ENCODE peak calls at places on chromosome 13, in eight cellular contexts. H is heart right ventricle; Y is CD4-positive, CD25-positive, alpha-beta regulatory T cell; R is cardiac muscle cell; K is esophagus squamous epithelium; G is uterus; I is thyroid gland; T is transverse colon. V is an unnamed sample.

GRCh38 chr13:113472355-113473025 is 18.0 kb downstream of the DCUN1D2 start:
- DNase-seq in Y (no peak), G (no peak), R (no peak), I (no peak), K (no peak), H (no peak), T (no peak), V (no peak)

GRCh38 chr13:57787058-57787791 is 155.7 kb downstream of the PCDH17 start:
- DNase-seq in T (no peak), R (no peak), H (no peak), K (no peak), G (no peak), I (no peak), Y (no peak), V (no peak)

GRCh38 chr13:77415253-77416127 is 88.6 kb upstream of the MYCBP2 start:
- DNase-seq in R (no peak), K (no peak), G (no peak), H (no peak), I (no peak), T (no peak), Y (no peak), V (no peak)

GRCh38 chr13:78102121-78102677 is 183.6 kb upstream of the EDNRB start:
- DNase-seq in I (peak; percentile 22), R (peak; percentile 91), Y (no peak), T (peak; percentile 9), K (no peak), G (peak; percentile 39), H (peak; percentile 15), V (no peak)

GRCh38 chr13:100399455-100399854 is 189.1 kb downstream of the GGACT start:
- DNase-seq in T (no peak), Y (no peak), R (no peak), H (no peak), G (no peak), K (no peak), I (no peak), V (no peak)

GRCh38 chr13:77876176-77876575 is 42.5 kb downstream of the EDNRB start:
- DNase-seq in Y (no peak), R (no peak), K (no peak), T (no peak), I (no peak), H (no peak), G (no peak), V (no peak)

GRCh38 chr13:105063676-105064075 is 1471.8 kb downstream of the EFNB2 start:
- DNase-seq in I (no peak), Y (no peak), K (no peak), R (no peak), H (no peak), T (no peak), G (no peak), V (no peak)

GRCh38 chr13:46386996-46387851 is at the start of gene RUBCNL:
- DNase-seq in G (no peak), R (no peak), H (peak; percentile 31), T (peak; percentile 78), Y (peak; percentile 1), K (no peak), I (peak; percentile 53), V (peak; percentile 79)

GRCh38 chr13:43744630-43745029 is 42.1 kb downstream of the ENOX1 start:
- DNase-seq in T (no peak), R (peak; percentile 24), I (no peak), K (no peak), H (no peak), Y (no peak), G (no peak), V (no peak)

GRCh38 chr13:66831317-66831716 is 398.8 kb downstream of the PCDH9 start:
- DNase-seq in R (no peak), K (no peak), H (no peak), G (no peak), T (no peak), Y (no peak), I (no peak), V (no peak)

GRCh38 chr13:46321494-46322225 is 65.4 kb downstream of the RUBCNL start:
- DNase-seq in T (peak; percentile 49), H (peak; percentile 29), R (peak; percentile 78), I (peak; percentile 54), G (no peak), K (no peak), Y (peak; percentile 63), V (peak; percentile 82)

DNA sequence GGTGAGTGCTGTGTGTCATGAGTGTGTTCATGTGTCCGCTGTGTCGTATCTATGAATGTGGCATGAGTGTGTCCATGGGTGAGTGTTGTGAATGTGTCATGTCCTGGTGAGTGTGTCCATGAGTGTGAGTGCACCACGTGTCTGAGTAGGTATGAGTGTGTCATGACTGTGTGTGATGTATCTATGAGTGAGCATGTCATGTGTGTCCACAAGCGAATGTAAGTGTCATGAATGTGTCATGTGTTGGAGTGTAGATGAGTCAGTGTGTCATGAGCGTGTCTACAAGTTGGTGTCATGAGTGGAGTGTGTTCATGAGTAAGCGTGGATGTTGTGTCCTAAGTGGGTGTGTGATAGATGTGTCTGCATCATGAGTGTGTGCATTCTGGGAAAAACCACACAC is 129.4 kb downstream of the TUBA3C start:
- DNase-seq in Y (no peak), K (no peak), T (no peak), H (no peak), R (no peak), I (no peak), G (no peak), V (no peak)
- H3K9me3 ChIP-seq in Y (no peaks in the 10 kb centered on the region), K (no peaks in the 10 kb centered on the region), T (peaks cover 6% of the 10 kb centered on the region), H (no peaks in the 10 kb centered on the region), R (no peaks in the 10 kb centered on the region), I (no peaks in the 10 kb centered on the region), G (no peaks in the 10 kb centered on the region), V (no peaks in the 10 kb centered on the region)

GRCh38 chr13:79525458-79525857 is 44.5 kb downstream of the NDFIP2 start:
- DNase-seq in H (no peak), T (no peak), R (peak; percentile 29), I (no peak), G (no peak), K (no peak), Y (no peak), V (no peak)
- H3K27ac ChIP-seq in H (no peak overlapping the region), T (no peak overlapping the region), R (no peak overlapping the region), I (no peak overlapping the region), G (no peak overlapping the region), K (no peak overlapping the region), Y (no peak overlapping the region), V (no peak overlapping the region)

DNA sequence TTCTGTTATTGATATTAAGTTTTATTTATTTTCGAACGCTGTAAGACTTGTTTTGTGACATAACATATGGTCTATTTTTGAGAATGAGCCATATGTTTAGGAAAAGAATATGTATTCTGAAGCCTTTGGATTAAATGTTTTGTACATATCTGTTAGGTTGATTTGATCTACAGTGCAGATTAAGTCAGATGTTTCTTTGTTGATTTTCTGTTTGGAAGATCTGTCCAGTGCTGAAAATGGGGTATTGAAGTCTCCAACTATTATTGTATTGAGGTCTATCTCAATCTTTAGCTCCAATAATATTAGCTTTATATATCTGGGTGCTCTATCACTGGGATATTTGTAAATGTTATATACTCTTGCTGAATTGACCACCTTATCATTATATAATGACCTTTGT is 97.9 kb downstream of the MTUS2 start:
- DNase-seq in G (no peak), I (no peak), Y (no peak), R (no peak), H (no peak), K (no peak), T (no peak), V (no peak)
- H3K9me3 ChIP-seq in G (no peaks in the 10 kb centered on the region), I (no peaks in the 10 kb centered on the region), Y (no peaks in the 10 kb centered on the region), R (no peaks in the 10 kb centered on the region), H (no peaks in the 10 kb centered on the region), K (no peaks in the 10 kb centered on the region), T (peaks cover 8% of the 10 kb centered on the region), V (no peaks in the 10 kb centered on the region)

GRCh38 chr13:23512762-23513395 is 57.3 kb upstream of the TNFRSF19 start:
- DNase-seq in I (no peak), K (no peak), R (no peak), G (no peak), H (no peak), Y (no peak), T (no peak), V (no peak)

GRCh38 chr13:23515116-23515515 is 55.1 kb upstream of the TNFRSF19 start:
- DNase-seq in Y (no peak), H (no peak), T (no peak), I (no peak), G (no peak), K (no peak), R (no peak), V (no peak)

GRCh38 chr13:23514076-23514475 is 56.1 kb upstream of the TNFRSF19 start:
- DNase-seq in Y (no peak), H (no peak), R (no peak), T (no peak), I (no peak), K (no peak), G (no peak), V (no peak)

GRCh38 chr13:23510979-23511735 is 59.1 kb upstream of the TNFRSF19 start:
- DNase-seq in T (no peak), K (no peak), R (peak; percentile 59), G (no peak), I (peak; percentile 8), Y (no peak), H (no peak), V (no peak)

DNA sequence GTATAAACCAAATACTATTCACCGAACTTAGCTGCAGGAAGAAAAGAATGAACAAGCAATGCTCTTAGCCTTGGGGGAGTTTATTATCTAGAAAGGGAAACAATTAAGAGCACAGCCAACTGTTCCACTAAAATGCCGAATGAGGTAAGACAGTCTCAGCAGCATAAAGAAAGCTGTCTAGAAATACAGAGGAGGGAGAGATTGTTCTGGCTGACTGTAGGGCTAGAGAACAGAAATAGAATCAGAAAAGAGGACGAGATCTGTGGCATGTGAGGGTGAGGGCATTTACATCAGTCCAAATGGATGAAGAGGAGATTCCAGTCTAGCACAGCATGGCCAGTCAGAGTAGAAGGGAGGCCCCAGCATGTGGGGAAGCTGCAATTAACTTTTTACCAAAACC is 56.8 kb upstream of the TNFRSF19 start:
- DNase-seq in G (no peak), T (no peak), H (no peak), Y (no peak), K (no peak), R (peak; percentile 55), I (no peak), V (no peak)
- H3K27ac ChIP-seq in G (peak overlapping the region; percentile 28), T (no peak overlapping the region), H (peak overlapping the region; percentile 10), Y (no peak overlapping the region), K (no peak overlapping the region), R (peak overlapping the region; percentile 61), I (no peak overlapping the region), V (no peak overlapping the region)

DNA sequence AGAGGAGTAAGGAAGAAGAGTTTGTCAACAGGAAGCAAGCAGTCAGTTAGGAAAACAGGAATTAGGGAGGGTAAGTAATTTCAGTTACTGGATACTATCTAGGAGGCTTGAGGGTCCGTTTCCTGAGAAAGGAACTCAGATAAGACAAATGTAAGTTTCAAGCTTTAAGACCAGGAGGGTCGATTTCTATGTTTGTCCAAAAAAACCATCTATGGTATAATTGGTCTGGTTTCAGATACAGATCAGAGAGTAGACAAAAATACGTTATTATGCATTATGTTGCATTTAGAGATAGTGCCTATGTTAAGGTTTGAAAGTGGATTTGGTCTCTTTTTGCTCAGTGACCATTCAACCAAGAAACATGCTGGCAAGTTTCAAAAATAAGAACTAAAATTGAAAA is 789.6 kb upstream of the PCDH20 start:
- DNase-seq in H (no peak), Y (no peak), K (no peak), G (no peak), T (no peak), R (no peak), I (no peak), V (no peak)
- H3K9me3 ChIP-seq in H (no peaks in the 10 kb centered on the region), Y (no peaks in the 10 kb centered on the region), K (no peaks in the 10 kb centered on the region), G (no peaks in the 10 kb centered on the region), T (no peaks in the 10 kb centered on the region), R (no peaks in the 10 kb centered on the region), I (no peaks in the 10 kb centered on the region), V (no peaks in the 10 kb centered on the region)

GRCh38 chr13:21476893-21477472 is 17.9 kb upstream of the ZDHHC20 start:
- DNase-seq in I (peak; percentile 87), H (peak; percentile 81), Y (peak; percentile 66), K (no peak), R (peak; percentile 93), T (peak; percentile 87), G (peak; percentile 79), V (peak; percentile 88)
- H3K27ac ChIP-seq in I (peak overlapping the region; percentile 57), H (peak overlapping the region; percentile 56), Y (no peak overlapping the region), K (peak overlapping the region; percentile 63), R (no peak overlapping the region), T (peak overlapping the region; percentile 23), G (no peak overlapping the region), V (no peak overlapping the region)